ENCODE peak calls at places on chromosomes 7 and 10, in seven cellular contexts. G, N, P, J, S, R and X are unnamed samples. For H3K9me3, the result is how much of the 10 kb centered on the place peaks cover.

GRCh38 chr7:22864301-22864700 is 41.7 kb upstream of the TOMM7 start:
- DNase-seq in G (no peak), N (no peak), P (peak), J (no peak), S (no peak), R (no peak), X (no peak)

GRCh38 chr10:128518000-128518399 is 391.8 kb upstream of the MKI67 start:
- DNase-seq in G (no peak), N (no peak), P (no peak), J (no peak), S (no peak), R (no peak), X (no peak)

GRCh38 chr7:33965116-33965827 is 59.9 kb downstream of the BMPER start:
- DNase-seq in G (no peak), N (no peak), P (peak), J (no peak), S (no peak), R (no peak), X (no peak)

GRCh38 chr10:24589265-24589664 is 134.4 kb downstream of the ARHGAP21 start:
- DNase-seq in G (no peak), N (no peak), P (no peak), J (no peak), S (no peak), R (no peak), X (no peak)

GRCh38 chr10:60732240-60733188 is 45.8 kb upstream of the CDK1 start:
- DNase-seq in G (peak), N (peak), P (no peak), J (no peak), S (no peak), R (no peak), X (peak)

GRCh38 chr7:147245274-147245673 is 1128.7 kb downstream of the CNTNAP2 start:
- DNase-seq in G (no peak), N (peak), P (peak), J (peak), S (no peak), R (peak), X (no peak)

GRCh38 chr10:63236113-63236935 is 103.2 kb downstream of the NRBF2 start:
- DNase-seq in G (no peak), N (no peak), P (peak), J (no peak), S (no peak), R (no peak), X (no peak)

GRCh38 chr10:124701435-124701834 is 42.7 kb downstream of the FAM53B start:
- DNase-seq in G (no peak), N (peak), P (peak), J (peak), S (peak), R (no peak), X (no peak)

GRCh38 chr10:11874568-11875182 is 51.5 kb downstream of the PROSER2 start:
- DNase-seq in G (peak), N (peak), P (peak), J (peak), S (no peak), R (peak), X (no peak)

GRCh38 chr10:72349438-72349837 is 5.3 kb downstream of the DNAJB12 start:
- DNase-seq in G (no peak), N (no peak), P (no peak), J (no peak), S (no peak), R (no peak), X (no peak)

GRCh38 chr10:7260912-7261700 is 149.7 kb downstream of the SFMBT2 start:
- DNase-seq in G (no peak), N (no peak), P (peak), J (no peak), S (no peak), R (no peak), X (no peak)

GRCh38 chr7:641269-641671 is 85.2 kb upstream of the DNAAF5 start:
- DNase-seq in G (no peak), N (no peak), P (peak), J (no peak), S (no peak), R (no peak), X (no peak)

GRCh38 chr7:119010635-119011034 is 786.1 kb downstream of the ANKRD7 start:
- DNase-seq in G (no peak), N (no peak), P (no peak), J (no peak), S (no peak), R (no peak), X (no peak)

GRCh38 chr10:60611291-60611747 is 167.0 kb upstream of the CDK1 start:
- DNase-seq in G (no peak), N (no peak), P (peak), J (no peak), S (no peak), R (no peak), X (no peak)

GRCh38 chr7:149310113-149310836 is 48.3 kb downstream of the ZNF783 start:
- DNase-seq in G (no peak), N (no peak), P (peak), J (no peak), S (no peak), R (peak), X (no peak)

GRCh38 chr7:77759294-77759889 is 38.8 kb downstream of the TMEM60 start:
- DNase-seq in G (peak), N (peak), P (peak), J (peak), S (no peak), R (peak), X (peak)

GRCh38 chr7:87047-87446 is 105.3 kb upstream of the FAM20C start:
- DNase-seq in G (no peak), N (no peak), P (no peak), J (no peak), S (no peak), R (no peak), X (no peak)

GRCh38 chr7:3042861-3043489 is 692 bp downstream of the CARD11 start:
- DNase-seq in G (peak), N (no peak), P (no peak), J (no peak), S (no peak), R (no peak), X (peak)

GRCh38 chr7:22564511-22565045 is 64.6 kb upstream of the STEAP1B start:
- DNase-seq in G (no peak), N (no peak), P (peak), J (peak), S (peak), R (no peak), X (no peak)

GRCh38 chr10:28010821-28011220 is 11.9 kb upstream of the ODAD2 start:
- DNase-seq in G (no peak), N (no peak), P (no peak), J (no peak), S (no peak), R (no peak), X (no peak)

GRCh38 chr10:43205681-43206390 is 61.0 kb downstream of the RASGEF1A start:
- DNase-seq in G (no peak), N (no peak), P (no peak), J (no peak), S (no peak), R (no peak), X (peak)

GRCh38 chr10:15474671-15475070 is 103.6 kb upstream of the FAM171A1 start:
- DNase-seq in G (no peak), N (no peak), P (peak), J (no peak), S (no peak), R (no peak), X (no peak)

GRCh38 chr10:15473401-15473777 is 102.3 kb upstream of the FAM171A1 start:
- DNase-seq in G (no peak), N (no peak), P (no peak), J (no peak), S (no peak), R (no peak), X (no peak)

GRCh38 chr10:15478950-15479349 is 107.9 kb upstream of the FAM171A1 start:
- DNase-seq in G (no peak), N (no peak), P (no peak), J (no peak), S (no peak), R (no peak), X (no peak)

GRCh38 chr10:15478429-15478828 is 107.3 kb upstream of the FAM171A1 start:
- DNase-seq in G (no peak), N (no peak), P (no peak), J (no peak), S (no peak), R (no peak), X (no peak)

DNA sequence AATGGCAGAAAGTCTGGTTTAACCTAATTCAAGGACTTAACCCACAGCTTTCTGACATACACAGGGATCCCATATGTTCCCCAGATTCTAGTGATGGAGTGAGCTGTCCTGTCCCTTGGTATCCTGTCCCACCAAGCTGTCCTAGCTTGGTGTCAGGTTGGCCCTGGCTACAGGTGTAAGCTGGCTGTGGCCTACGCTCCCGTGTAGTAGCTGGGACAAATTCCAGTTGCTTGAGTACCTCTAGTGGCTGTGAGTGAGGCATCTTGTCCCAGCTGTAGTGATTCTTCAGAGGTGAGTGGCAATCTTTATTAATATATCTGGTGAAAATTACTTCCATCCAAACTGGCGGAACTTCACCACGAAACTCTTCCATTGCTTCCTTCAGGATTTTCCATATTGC is 105.2 kb upstream of the FAM171A1 start:
- DNase-seq in G (no peak), N (no peak), P (no peak), J (no peak), S (no peak), R (no peak), X (no peak)
- H3K9me3 ChIP-seq in G (under half), N (under half), P (under half), J (under half), S (under half), R (under half), X (under half)

GRCh38 chr10:9845075-9845474 is 1172.6 kb upstream of the CELF2 start:
- DNase-seq in G (no peak), N (no peak), P (no peak), J (no peak), S (no peak), R (no peak), X (no peak)
- H3K9me3 ChIP-seq in G (under half), N (under half), P (under half), J (under half), S (under half), R (under half), X (under half)

GRCh38 chr7:64313740-64314491 is at the start of gene ZNF736:
- DNase-seq in G (peak), N (peak), P (peak), J (peak), S (peak), R (no peak), X (peak)

GRCh38 chr7:64312826-64313225 is 935 bp upstream of the ZNF736 start:
- DNase-seq in G (no peak), N (no peak), P (no peak), J (no peak), S (no peak), R (no peak), X (no peak)

GRCh38 chr7:64310426-64310825 is 3.3 kb upstream of the ZNF736 start:
- DNase-seq in G (no peak), N (peak), P (no peak), J (no peak), S (no peak), R (no peak), X (no peak)

DNA sequence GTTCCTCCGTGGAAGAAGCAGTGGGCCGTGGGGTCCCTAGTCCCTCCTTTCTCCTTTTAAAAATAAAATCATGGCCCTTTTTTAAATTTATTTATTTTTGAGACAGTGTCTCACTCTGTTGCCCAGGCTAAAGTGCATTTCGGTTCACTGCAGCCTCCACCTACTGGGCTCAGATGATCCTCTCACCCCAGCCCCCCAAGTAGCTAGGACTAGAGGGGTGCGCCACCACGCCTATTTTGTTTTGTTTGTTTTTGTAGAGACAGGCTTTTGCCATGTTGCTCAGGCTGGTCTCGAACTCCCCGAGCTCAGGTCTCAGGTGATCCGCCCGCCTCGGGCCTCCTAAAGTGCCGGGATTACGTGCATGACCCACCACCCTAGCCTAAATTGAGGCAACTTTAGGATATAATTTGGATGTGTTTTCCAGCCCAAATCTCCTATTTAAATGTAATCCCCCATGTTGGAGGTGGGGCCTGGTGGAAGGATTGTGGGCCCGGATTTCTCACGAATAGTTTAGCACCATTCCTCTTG is 796 bp downstream of the ZNF736 start:
- DNase-seq in G (no peak), N (no peak), P (no peak), J (no peak), S (no peak), R (no peak), X (no peak)
- H3K9me3 ChIP-seq in G (under half), N (under half), P (under half), J (under half), S (under half), R (under half), X (under half)

GRCh38 chr7:151116603-151117002 is 30.3 kb downstream of the AGAP3 start:
- DNase-seq in G (no peak), N (no peak), P (no peak), J (no peak), S (no peak), R (no peak), X (no peak)
- H3K9me3 ChIP-seq in G (under half), N (under half), P (under half), J (under half), S (under half), R (under half), X (under half)

DNA sequence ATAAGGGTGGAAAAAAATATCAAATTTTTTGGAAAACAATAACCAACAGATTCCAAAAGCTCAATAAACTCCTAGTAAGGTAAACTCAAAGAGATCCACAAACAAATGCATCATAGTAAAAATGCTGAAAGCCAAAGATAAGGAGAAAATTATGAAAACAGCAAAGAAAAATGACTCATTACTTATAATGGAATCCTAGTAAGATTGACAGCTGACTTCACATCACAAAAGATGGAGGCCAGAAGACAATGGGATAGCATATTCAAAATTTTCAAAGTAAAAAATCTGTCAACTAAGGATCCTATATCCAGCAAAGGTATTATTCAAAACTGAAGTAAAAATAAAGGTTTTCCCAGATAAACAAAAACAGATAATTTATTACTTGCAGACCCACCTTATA is 183.4 kb upstream of the VIPR2 start:
- DNase-seq in G (no peak), N (no peak), P (peak), J (no peak), S (no peak), R (no peak), X (no peak)
- H3K9me3 ChIP-seq in G (under half), N (under half), P (under half), J (under half), S (under half), R (under half), X (under half)